ENCODE peak calls at places on chromosomes 2 and 18, in seven cellular contexts. O is prostate gland, E is fibroblast of the aortic adventitia, M is lower lobe of right lung, L is neural progenitor cell, Z is tibial nerve, V is BE2C. P is an unnamed sample.

GRCh38 chr2:173195100-173195499 is 119.5 kb downstream of the MAP3K20 start:
- DNase-seq in O (no peak), E (no peak), M (no peak), L (peak; percentile 83), Z (no peak), V (no peak), P (no peak)

GRCh38 chr18:76923485-76924085 is 101.2 kb downstream of the ZNF236 start:
- DNase-seq in O (no peak), E (peak; percentile 12), M (no peak), L (peak; percentile 46), Z (no peak), V (peak; percentile 45), P (peak; percentile 52)

GRCh38 chr2:41720298-41720697 is 327.5 kb upstream of the PKDCC start:
- DNase-seq in O (no peak), E (no peak), M (no peak), L (no peak), Z (no peak), V (no peak), P (no peak)

GRCh38 chr2:241636983-241637232 is at the start of gene THAP4:
- DNase-seq in O (peak; percentile 54), E (no peak), M (peak; percentile 82), L (no peak), Z (no peak), V (no peak), P (peak; percentile 73)

GRCh38 chr2:176814740-176815367 is 397.7 kb upstream of the HNRNPA3 start:
- DNase-seq in O (no peak), E (peak; percentile 36), M (no peak), L (peak; percentile 38), Z (no peak), V (no peak), P (peak; percentile 20)

GRCh38 chr2:68732036-68732435 is 2.6 kb upstream of the ARHGAP25 start:
- DNase-seq in O (no peak), E (no peak), M (no peak), L (no peak), Z (peak; percentile 53), V (no peak), P (no peak)

GRCh38 chr2:240240017-240240416 is 99.6 kb upstream of the OTOS start:
- DNase-seq in O (no peak), E (no peak), M (no peak), L (no peak), Z (no peak), V (no peak), P (no peak)

GRCh38 chr2:152200562-152201465 is 25.3 kb upstream of the STAM2 start:
- DNase-seq in O (peak; percentile 37), E (peak; percentile 97), M (peak; percentile 63), L (peak; percentile 2), Z (peak; percentile 69), V (peak; percentile 78), P (peak; percentile 100)

GRCh38 chr18:58005036-58005435 is 39.0 kb upstream of the NEDD4L start:
- DNase-seq in O (no peak), E (peak; percentile 29), M (no peak), L (no peak), Z (no peak), V (no peak), P (peak; percentile 52)

GRCh38 chr18:49075697-49076096 is 124.9 kb upstream of the SMAD7 start:
- DNase-seq in O (no peak), E (peak; percentile 28), M (no peak), L (no peak), Z (no peak), V (no peak), P (no peak)

GRCh38 chr2:5077479-5078089 is 614.6 kb upstream of the SOX11 start:
- DNase-seq in O (no peak), E (no peak), M (no peak), L (no peak), Z (no peak), V (no peak), P (peak; percentile 13)

GRCh38 chr2:141666191-141666590 is 464.6 kb downstream of the LRP1B start:
- DNase-seq in O (no peak), E (no peak), M (no peak), L (no peak), Z (no peak), V (no peak), P (no peak)

GRCh38 chr2:174465327-174465726 is 21.5 kb downstream of the GPR155 start:
- DNase-seq in O (no peak), E (no peak), M (no peak), L (peak; percentile 47), Z (no peak), V (peak; percentile 36), P (no peak)

GRCh38 chr2:133293544-133294270 is 274.6 kb downstream of the NCKAP5 start:
- DNase-seq in O (no peak), E (peak; percentile 19), M (no peak), L (no peak), Z (no peak), V (no peak), P (no peak)

GRCh38 chr2:181178823-181179412 is 198.5 kb downstream of the UBE2E3 start:
- DNase-seq in O (no peak), E (no peak), M (no peak), L (peak; percentile 48), Z (no peak), V (peak; percentile 13), P (no peak)

GRCh38 chr2:176140130-176140519 is 10.6 kb downstream of the HOXD8 start:
- DNase-seq in O (no peak), E (no peak), M (no peak), L (no peak), Z (no peak), V (peak; percentile 50), P (no peak)

GRCh38 chr2:232162191-232162590 is 200.7 kb downstream of the DIS3L2 start:
- DNase-seq in O (no peak), E (peak; percentile 12), M (no peak), L (no peak), Z (no peak), V (no peak), P (no peak)

GRCh38 chr2:239574434-239575156 is 173.8 kb upstream of the HDAC4 start:
- DNase-seq in O (no peak), E (peak; percentile 41), M (peak; percentile 39), L (peak; percentile 72), Z (no peak), V (no peak), P (no peak)

GRCh38 chr2:55961318-55961911 is 37.8 kb upstream of the EFEMP1 start:
- DNase-seq in O (peak; percentile 43), E (peak; percentile 86), M (no peak), L (peak; percentile 51), Z (peak; percentile 52), V (no peak), P (peak; percentile 62)

GRCh38 chr18:29874519-29875098 is 1167.9 kb downstream of the DSC3 start:
- DNase-seq in O (no peak), E (peak; percentile 42), M (no peak), L (peak; percentile 61), Z (no peak), V (no peak), P (peak; percentile 67)

GRCh38 chr2:134739879-134740301 is 21.1 kb upstream of the TMEM163 start:
- DNase-seq in O (no peak), E (no peak), M (no peak), L (no peak), Z (peak; percentile 14), V (no peak), P (peak; percentile 55)

GRCh38 chr2:101988541-101988940 is 3.2 kb upstream of the IL1R2 start:
- DNase-seq in O (no peak), E (no peak), M (no peak), L (no peak), Z (no peak), V (no peak), P (no peak)

GRCh38 chr18:7164610-7165009 is 47.0 kb upstream of the LAMA1 start:
- DNase-seq in O (no peak), E (no peak), M (no peak), L (peak; percentile 34), Z (no peak), V (no peak), P (peak; percentile 14)

GRCh38 chr2:229920011-229920781 is 1.6 kb downstream of the TRIP12 start:
- DNase-seq in O (peak; percentile 31), E (peak; percentile 25), M (no peak), L (peak; percentile 48), Z (no peak), V (no peak), P (peak; percentile 23)

DNA sequence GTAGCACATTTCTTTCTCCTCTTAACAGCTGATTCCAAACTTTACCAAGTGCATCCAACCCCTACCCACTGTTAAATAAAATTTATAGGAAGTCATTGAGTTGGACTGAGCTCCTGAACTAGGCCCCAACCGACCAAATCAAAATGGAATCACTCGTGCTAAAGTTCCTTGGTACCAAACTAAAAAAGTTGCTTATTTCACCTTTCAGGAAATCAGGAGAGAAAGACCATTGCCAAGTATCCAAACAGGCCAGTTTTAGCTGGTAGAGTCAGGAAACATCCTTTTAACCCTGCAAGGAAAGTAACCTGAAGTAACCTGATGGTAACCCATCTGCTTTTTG is 10.5 kb upstream of the GALNT5 start:
- DNase-seq in O (no peak), E (no peak), M (no peak), L (no peak), Z (no peak), V (no peak), P (no peak)
- H3K4me3 ChIP-seq in O (no peak overlapping the region), E (no peak overlapping the region), M (no peak overlapping the region), L (no peak overlapping the region), Z (no peak overlapping the region), V (no peak overlapping the region), P (no peak overlapping the region)

GRCh38 chr2:26521054-26521912 is 43.4 kb upstream of the OTOF start:
- DNase-seq in O (no peak), E (no peak), M (no peak), L (peak; percentile 81), Z (no peak), V (peak; percentile 58), P (peak; percentile 26)
- TF ChIP-seq CTCF in O (no peak), E (peak; percentile 22), M (peak; percentile 8), L (peak; percentile 68), Z (no peak), V (peak; percentile 70), P (peak; percentile 35)

DNA sequence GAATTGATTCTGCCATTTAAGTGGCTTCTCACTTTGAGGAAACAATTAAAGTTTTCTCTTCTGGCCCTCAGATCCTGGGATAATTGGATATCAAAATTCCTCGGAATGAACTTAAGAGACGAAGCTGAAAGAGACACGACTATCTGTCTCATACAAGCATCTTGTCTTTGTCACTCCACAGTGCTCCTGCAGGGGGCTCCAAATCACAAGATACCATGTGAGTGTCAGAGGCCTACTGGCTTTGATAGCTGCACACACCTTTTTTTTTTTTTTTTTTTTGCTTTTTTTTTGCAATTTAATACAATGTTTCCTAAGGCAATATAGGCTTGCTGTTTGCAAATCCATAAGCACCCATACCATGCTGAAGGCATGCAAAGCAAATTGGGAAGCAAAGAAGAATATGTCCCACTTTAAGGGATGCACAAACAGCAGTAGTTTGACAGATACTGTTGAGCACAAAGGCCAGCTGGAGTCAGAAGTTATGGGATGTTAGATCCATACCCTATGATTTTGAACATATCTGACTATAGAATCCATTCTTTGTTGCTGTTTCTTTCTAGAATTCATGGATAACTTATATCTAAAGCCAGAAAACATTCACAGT is 109.0 kb upstream of the CBLN2 start:
- DNase-seq in O (no peak), E (no peak), M (no peak), L (peak; percentile 67), Z (peak; percentile 10), V (peak; percentile 45), P (peak; percentile 58)
- H3K4me3 ChIP-seq in O (no peak overlapping the region), E (no peak overlapping the region), M (no peak overlapping the region), L (no peak overlapping the region), Z (no peak overlapping the region), V (no peak overlapping the region), P (no peak overlapping the region)

DNA sequence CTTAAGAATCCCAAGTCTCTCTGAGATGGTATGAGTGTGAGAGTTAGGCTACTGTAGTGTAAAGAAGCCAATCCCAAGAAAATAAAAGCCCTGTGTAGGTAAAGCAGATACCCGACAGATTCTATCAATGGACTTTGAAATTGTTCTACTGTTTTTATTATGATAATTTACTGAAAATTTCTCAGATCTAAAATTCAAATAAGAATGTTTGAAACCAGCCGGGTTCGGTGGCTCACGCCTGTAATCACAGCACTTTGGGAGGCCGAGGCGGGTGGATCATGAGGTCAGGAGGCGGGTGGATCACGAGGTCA is 208.3 kb upstream of the SPRED2 start:
- DNase-seq in O (no peak), E (no peak), M (no peak), L (no peak), Z (no peak), V (no peak), P (no peak)
- TF ChIP-seq CTCF in O (no peak), E (no peak), M (no peak), L (no peak), Z (no peak), V (no peak), P (no peak)